ENCODE peak calls at places on chromosome 3, in ten cellular contexts. G, L, Z, U, W, Y, I, O, F and B are unnamed samples.

GRCh38 chr3:170055209-170055608 is 17.4 kb downstream of the GPR160 start:
- DNase-seq in Z (no peak), I (no peak), Y (no peak), L (no peak), G (no peak), O (no peak), F (no peak), U (no peak), W (no peak), B (peak)

GRCh38 chr3:94083261-94083660 is 20.4 kb downstream of the NSUN3 start:
- DNase-seq in Y (no peak), G (no peak), L (no peak), Z (no peak), I (no peak), F (no peak), W (no peak), U (no peak), O (no peak), B (no peak)

GRCh38 chr3:15331606-15332404 is 581 bp downstream of the SH3BP5 start:
- DNase-seq in U (peak), O (no peak), F (peak), W (no peak), G (no peak), L (no peak), Y (no peak), Z (peak), I (peak), B (peak)

GRCh38 chr3:114115151-114115550 is 58.6 kb downstream of the QTRT2 start:
- DNase-seq in O (no peak), W (no peak), I (peak), G (no peak), Y (no peak), Z (no peak), L (no peak), F (no peak), U (no peak), B (no peak)

GRCh38 chr3:87696276-87697013 is 362.4 kb downstream of the CGGBP1 start:
- DNase-seq in U (no peak), Y (no peak), L (no peak), W (no peak), O (no peak), Z (no peak), F (no peak), I (no peak), G (no peak), B (no peak)

GRCh38 chr3:28646435-28646834 is 297.8 kb upstream of the AZI2 start:
- DNase-seq in W (no peak), U (no peak), G (no peak), Z (no peak), I (no peak), Y (no peak), O (no peak), F (no peak), L (no peak), B (no peak)

GRCh38 chr3:85476891-85477495 is 518.2 kb downstream of the CADM2 start:
- DNase-seq in I (no peak), G (no peak), L (no peak), O (no peak), Z (no peak), W (no peak), Y (no peak), F (no peak), U (no peak), B (no peak)

GRCh38 chr3:111012388-111013248 is 59.0 kb upstream of the NECTIN3 start:
- DNase-seq in O (no peak), L (no peak), I (peak), Y (peak), W (no peak), F (no peak), Z (no peak), G (peak), U (no peak), B (peak)

GRCh38 chr3:172317481-172317880 is 130.8 kb downstream of the GHSR start:
- DNase-seq in U (no peak), Z (no peak), F (no peak), O (no peak), G (no peak), Y (no peak), I (no peak), W (no peak), L (no peak), B (no peak)

GRCh38 chr3:42749753-42750231 is 23.3 kb downstream of the CCDC13 start:
- DNase-seq in W (no peak), Y (no peak), L (no peak), I (no peak), F (no peak), G (no peak), Z (no peak), U (peak), O (no peak), B (peak)

GRCh38 chr3:42509111-42509510 is 6.7 kb downstream of the VIPR1 start:
- DNase-seq in U (peak), I (no peak), Y (no peak), G (no peak), W (no peak), F (peak), Z (no peak), L (no peak), O (no peak), B (no peak)

GRCh38 chr3:144923051-144923450 is 951.4 kb downstream of the DIPK2A start:
- DNase-seq in G (no peak), Z (no peak), L (peak), U (no peak), Y (no peak), O (no peak), I (no peak), F (no peak), W (no peak), B (peak)

GRCh38 chr3:120101624-120102023 is 7.4 kb upstream of the GSK3B start:
- DNase-seq in L (no peak), O (no peak), Y (no peak), W (no peak), I (no peak), Z (no peak), U (no peak), G (no peak), F (no peak), B (no peak)

GRCh38 chr3:138781012-138781470 is 53.7 kb downstream of the PIK3CB start:
- DNase-seq in I (no peak), L (no peak), Z (no peak), O (peak), F (no peak), Y (no peak), W (no peak), G (no peak), U (no peak), B (no peak)

GRCh38 chr3:99551520-99551919 is 86.9 kb upstream of the COL8A1 start:
- DNase-seq in Y (no peak), I (no peak), G (no peak), Z (no peak), U (no peak), F (no peak), L (no peak), O (no peak), W (no peak), B (no peak)
- H3K4me3 ChIP-seq in Y (no peak), I (no peak), G (no peak), Z (no peak), U (no peak), F (no peak), L (no peak), O (no peak), W (no peak), B (no peak)

GRCh38 chr3:409011-409410 is 212.4 kb downstream of the CHL1 start:
- DNase-seq in O (no peak), G (no peak), Z (no peak), L (no peak), U (no peak), F (no peak), Y (no peak), W (no peak), I (no peak), B (no peak)
- H3K4me3 ChIP-seq in O (no peak), G (no peak), Z (no peak), L (no peak), U (no peak), F (no peak), Y (no peak), W (no peak), I (no peak), B (no peak)

GRCh38 chr3:190323241-190323617 is 983 bp upstream of the CLDN1 start:
- DNase-seq in U (peak), L (no peak), I (no peak), Y (no peak), G (no peak), O (no peak), F (no peak), Z (peak), W (no peak), B (peak)

GRCh38 chr3:190321789-190322603 is at the start of gene CLDN1:
- DNase-seq in O (peak), W (no peak), G (peak), L (peak), Y (peak), U (peak), F (peak), Z (peak), I (peak), B (peak)

GRCh38 chr3:190320594-190321362 is 1.5 kb downstream of the CLDN1 start:
- DNase-seq in F (no peak), Z (no peak), G (no peak), U (no peak), O (no peak), W (no peak), Y (no peak), L (no peak), I (no peak), B (no peak)

GRCh38 chr3:190319660-190320059 is 2.6 kb downstream of the CLDN1 start:
- DNase-seq in Y (no peak), G (no peak), W (no peak), U (no peak), O (no peak), F (no peak), Z (no peak), L (no peak), I (no peak), B (no peak)

DNA sequence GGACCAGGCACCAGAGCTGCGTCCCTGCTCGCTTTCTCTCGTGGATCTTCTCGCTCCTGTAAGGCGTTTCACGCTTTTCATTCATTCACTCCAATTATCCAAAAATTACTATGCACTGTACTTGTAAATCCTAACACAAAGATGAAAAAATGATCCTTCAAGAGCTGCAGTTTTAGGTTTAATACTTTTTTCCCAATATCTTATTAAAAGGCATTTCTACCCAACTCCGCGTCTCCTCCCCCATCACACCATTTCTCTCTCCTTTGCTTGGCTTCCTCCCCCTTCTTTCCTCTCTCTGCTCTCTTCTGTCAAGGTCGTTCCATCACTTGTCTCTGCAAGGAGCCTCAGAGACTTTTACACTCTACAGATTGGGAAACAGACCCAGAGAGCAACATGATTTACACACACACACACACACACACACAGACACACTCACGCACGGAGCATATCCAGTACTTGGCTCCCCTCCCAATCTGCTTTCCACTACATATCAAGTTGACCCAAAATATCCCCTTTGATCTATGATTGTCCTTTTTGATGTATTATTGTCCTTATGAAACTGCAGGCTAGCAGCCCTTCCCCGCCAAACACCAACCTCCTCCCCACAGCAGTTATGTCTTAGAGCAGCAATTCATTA is 476 bp upstream of the CLDN1 start:
- DNase-seq in Y (no peak), W (no peak), Z (no peak), G (no peak), O (no peak), L (peak), F (no peak), U (no peak), I (no peak), B (peak)
- H3K4me3 ChIP-seq in Y (peak), W (peak), Z (peak), G (peak), O (peak), L (peak), F (peak), U (peak), I (peak), B (peak)

GRCh38 chr3:174937488-174937887 is 78.4 kb downstream of the NAALADL2 start:
- DNase-seq in I (peak), U (no peak), W (no peak), F (no peak), Z (no peak), G (no peak), L (peak), Y (no peak), O (no peak), B (peak)
- H3K4me3 ChIP-seq in I (no peak), U (no peak), W (no peak), F (no peak), Z (no peak), G (no peak), L (no peak), Y (no peak), O (no peak), B (no peak)

DNA sequence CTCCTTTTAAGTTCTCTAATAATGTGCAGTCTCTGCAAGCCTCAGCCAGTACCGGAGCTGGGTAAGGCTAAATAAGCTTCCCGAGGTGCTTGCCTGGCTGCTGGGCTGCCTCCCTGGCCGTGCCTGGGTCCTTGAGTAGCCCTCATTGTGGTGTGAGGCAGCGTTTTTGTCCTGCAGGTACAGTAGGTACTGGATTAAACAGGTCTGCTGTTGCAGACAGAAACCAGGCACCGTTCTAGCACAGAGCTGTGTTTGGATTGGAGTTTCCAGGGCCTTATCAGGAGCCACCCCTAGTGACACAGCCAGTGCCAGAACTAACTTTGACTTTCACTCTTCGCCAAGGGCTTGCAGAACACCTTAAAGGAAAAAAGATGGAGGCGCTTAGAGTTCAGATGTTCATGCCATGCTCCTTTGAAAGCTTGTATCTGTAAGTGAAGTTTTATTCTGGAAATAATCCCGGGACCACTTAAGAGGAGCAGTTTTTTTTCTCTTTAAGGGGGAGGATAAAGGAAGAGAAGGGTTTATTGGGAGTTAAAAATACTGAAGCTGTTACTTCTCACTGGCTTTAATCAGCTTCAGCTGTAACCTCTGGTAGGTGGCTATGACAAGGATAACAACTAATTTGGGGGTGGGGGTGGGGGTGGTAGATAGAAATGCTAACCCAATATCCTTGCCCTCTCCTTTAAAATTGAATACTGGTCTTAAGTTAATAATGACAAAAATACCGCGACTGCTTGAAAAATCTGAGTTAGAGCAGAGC is 126.8 kb downstream of the MITF start:
- DNase-seq in L (peak), U (no peak), F (no peak), Z (peak), O (no peak), Y (peak), G (no peak), W (no peak), I (peak), B (no peak)
- H3K4me3 ChIP-seq in L (no peak), U (peak), F (no peak), Z (no peak), O (no peak), Y (no peak), G (no peak), W (peak), I (no peak), B (no peak)

DNA sequence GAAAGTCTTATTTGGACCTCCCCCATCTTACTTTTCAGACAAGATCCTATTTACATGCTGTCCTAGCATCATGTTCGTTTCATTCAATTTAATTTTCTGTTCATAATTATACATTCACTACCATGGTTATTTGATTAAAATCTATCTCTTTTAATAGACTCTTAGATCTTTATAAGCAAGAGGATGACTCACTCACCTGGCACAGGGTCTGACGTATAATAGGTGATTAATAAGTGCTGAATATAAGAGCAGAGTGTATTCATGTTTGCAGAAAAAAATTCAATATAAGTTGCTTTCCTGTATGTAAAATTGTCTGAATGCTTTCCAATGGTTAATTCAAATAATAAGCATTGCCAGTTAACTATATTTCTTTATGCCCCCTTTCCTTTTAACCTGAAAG is 165.5 kb upstream of the CBLB start:
- DNase-seq in U (no peak), I (no peak), G (no peak), Z (no peak), O (no peak), Y (no peak), F (no peak), L (no peak), W (no peak), B (peak)
- H3K4me3 ChIP-seq in U (no peak), I (no peak), G (no peak), Z (no peak), O (no peak), Y (no peak), F (no peak), L (no peak), W (no peak), B (no peak)